ENCODE peak calls at places on chromosomes 2 and 18, in four cellular contexts. One of them, this sample, is unnamed.

GRCh38 chr2:85799215-85799956 is 45.6 kb downstream of the ATOH8 start:
- DNase-seq in trophoblast cell: no peak
- DNase-seq in IMR-90: no peak
- DNase-seq in mesenchymal stem cell: no peak
- DNase-seq in this sample: no peak

GRCh38 chr2:65453916-65454315 is 21.5 kb upstream of the SPRED2 start:
- DNase-seq in IMR-90: peak
- DNase-seq in trophoblast cell: peak
- DNase-seq in mesenchymal stem cell: no peak
- DNase-seq in this sample: no peak

GRCh38 chr2:64018715-64019082 is 529 bp downstream of the VPS54 start:
- DNase-seq in trophoblast cell: peak
- DNase-seq in mesenchymal stem cell: peak
- DNase-seq in IMR-90: no peak
- DNase-seq in this sample: peak

GRCh38 chr2:23487735-23488492 is 102.9 kb downstream of the KLHL29 start:
- DNase-seq in trophoblast cell: peak
- DNase-seq in mesenchymal stem cell: peak
- DNase-seq in IMR-90: peak
- DNase-seq in this sample: no peak

GRCh38 chr2:109631741-109632140 is 17.6 kb downstream of the SOWAHC start:
- DNase-seq in IMR-90: no peak
- DNase-seq in mesenchymal stem cell: no peak
- DNase-seq in trophoblast cell: peak
- DNase-seq in this sample: no peak

GRCh38 chr18:6781179-6781714 is 51.7 kb downstream of the ARHGAP28 start:
- DNase-seq in IMR-90: no peak
- DNase-seq in mesenchymal stem cell: peak
- DNase-seq in trophoblast cell: no peak
- DNase-seq in this sample: peak

GRCh38 chr18:79975985-79976680 is 11.7 kb downstream of the HSBP1L1 start:
- DNase-seq in IMR-90: no peak
- DNase-seq in trophoblast cell: no peak
- DNase-seq in mesenchymal stem cell: no peak
- DNase-seq in this sample: no peak

GRCh38 chr2:130865401-130865800 is 28.7 kb downstream of the ARHGEF4 start:
- DNase-seq in trophoblast cell: no peak
- DNase-seq in IMR-90: no peak
- DNase-seq in mesenchymal stem cell: no peak
- DNase-seq in this sample: peak

GRCh38 chr2:69217333-69218080 is 169.5 kb downstream of the GFPT1 start:
- DNase-seq in trophoblast cell: no peak
- DNase-seq in IMR-90: no peak
- DNase-seq in mesenchymal stem cell: no peak
- DNase-seq in this sample: no peak

DNA sequence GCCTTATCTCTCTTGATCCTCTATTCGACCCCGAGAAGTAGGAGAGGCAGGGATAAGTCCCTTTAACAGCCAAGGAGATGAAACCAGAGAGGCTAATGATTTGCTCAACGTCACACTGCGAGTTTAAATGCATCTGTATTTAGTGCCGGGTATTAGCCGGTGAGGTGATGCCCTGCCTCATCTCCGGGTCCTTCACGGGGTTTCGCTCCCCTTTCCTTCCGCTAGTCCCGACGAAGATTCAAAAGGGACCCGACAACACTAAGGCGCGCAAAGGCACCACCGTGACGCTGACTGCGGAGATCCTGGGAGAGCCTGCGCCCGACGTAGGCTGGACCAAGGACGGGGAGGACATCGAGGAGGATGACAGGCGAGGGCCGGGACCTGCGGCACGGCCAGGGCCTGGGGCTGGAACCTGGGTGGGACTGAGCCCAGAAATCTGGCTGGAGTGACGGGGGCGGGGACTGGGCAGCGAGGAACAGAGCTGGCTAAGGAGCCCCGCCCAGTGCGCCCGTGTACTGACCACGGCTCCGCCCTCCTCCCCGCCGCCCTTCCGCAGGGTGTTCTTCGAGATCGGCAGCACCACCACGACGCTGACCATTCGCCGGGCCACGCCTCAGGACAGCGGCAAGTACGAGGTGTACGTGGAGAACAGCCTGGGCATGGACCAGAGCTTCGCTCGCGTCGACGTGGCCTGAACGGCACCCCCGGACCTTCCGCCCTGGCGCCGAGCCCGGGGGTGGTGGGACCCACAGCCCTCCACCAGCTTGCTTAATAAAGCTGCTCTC is 1.0 kb upstream of the GMPPA start:
- DNase-seq in IMR-90: peak
- DNase-seq in trophoblast cell: peak
- DNase-seq in mesenchymal stem cell: peak
- DNase-seq in this sample: no peak
- H4K8ac ChIP-seq in IMR-90: peak
- H4K8ac ChIP-seq in trophoblast cell: peak
- H4K8ac ChIP-seq in mesenchymal stem cell: peak
- H4K8ac ChIP-seq in this sample: no peak

DNA sequence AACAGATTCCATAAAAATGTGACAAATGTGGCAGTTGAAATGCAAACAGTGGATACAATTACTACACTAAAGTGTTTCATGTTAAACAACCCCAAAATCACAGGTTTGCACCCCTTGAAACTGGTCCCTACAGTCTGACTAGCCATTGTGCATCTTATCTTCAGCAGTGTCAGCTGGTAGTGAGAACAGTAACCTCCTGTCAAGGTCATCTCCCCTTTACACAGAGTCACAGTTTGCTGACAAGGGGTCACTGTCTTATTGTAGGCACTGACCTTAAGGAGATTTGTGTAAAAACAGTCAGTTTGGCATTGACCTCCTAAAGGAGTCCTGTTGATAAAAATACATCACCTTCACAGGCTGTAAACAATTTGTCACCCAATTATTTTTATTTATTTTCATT is 37.3 kb upstream of the TTC21B start:
- DNase-seq in IMR-90: no peak
- DNase-seq in mesenchymal stem cell: no peak
- DNase-seq in trophoblast cell: no peak
- DNase-seq in this sample: no peak
- H4K8ac ChIP-seq in IMR-90: no peak
- H4K8ac ChIP-seq in mesenchymal stem cell: no peak
- H4K8ac ChIP-seq in trophoblast cell: no peak
- H4K8ac ChIP-seq in this sample: no peak

DNA sequence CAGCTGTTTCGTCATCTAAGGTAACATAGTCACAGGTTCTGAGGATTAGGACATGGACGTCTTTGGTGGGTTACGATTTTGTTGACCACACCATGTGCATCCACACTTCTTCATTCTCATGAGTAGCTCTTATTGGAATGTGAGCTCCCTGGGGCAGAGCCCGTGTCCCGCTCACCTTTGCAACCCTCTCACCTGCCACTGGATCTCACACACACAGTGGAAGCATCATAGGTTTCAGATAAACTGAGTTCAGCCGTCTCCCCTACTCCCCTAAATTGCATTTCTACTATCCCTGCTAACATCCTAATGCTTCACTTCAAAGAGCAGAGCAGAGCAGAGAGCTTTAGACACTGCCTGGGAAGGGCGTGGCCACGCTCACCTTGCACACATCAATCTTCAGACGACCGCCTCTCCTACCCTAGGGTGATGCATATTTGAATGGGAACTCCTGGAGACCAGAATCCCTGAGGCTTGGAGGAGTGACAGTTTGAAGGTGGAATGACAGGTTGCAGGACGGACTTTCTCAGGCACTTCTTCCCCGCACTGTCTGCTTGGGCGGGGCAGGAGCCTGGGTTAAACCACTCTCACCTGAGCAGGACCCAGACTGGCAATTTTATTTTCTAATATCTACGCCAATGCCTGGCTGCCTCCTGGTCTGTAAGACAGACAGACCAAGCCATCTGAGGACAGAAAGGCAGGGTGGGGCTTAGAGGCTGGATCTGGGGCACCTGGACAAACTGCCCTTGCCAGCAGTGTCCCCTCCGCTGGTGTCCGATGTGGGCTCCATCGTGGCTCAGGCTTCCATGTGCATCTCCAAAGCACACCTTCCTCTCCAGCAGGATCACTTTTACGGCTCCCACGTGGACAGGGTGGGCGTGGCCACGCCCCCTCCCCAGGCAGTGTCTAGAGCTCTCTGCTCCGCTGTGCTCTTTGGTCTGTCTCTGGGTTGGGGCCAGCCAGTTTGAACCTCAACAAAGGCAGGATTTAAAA is 229.5 kb upstream of the COPS8 start:
- DNase-seq in IMR-90: no peak
- DNase-seq in trophoblast cell: peak
- DNase-seq in mesenchymal stem cell: no peak
- DNase-seq in this sample: peak
- H4K8ac ChIP-seq in IMR-90: no peak
- H4K8ac ChIP-seq in trophoblast cell: peak
- H4K8ac ChIP-seq in mesenchymal stem cell: peak
- H4K8ac ChIP-seq in this sample: no peak

GRCh38 chr2:3460831-3461544 is 58.3 kb downstream of the ADI1 start:
- DNase-seq in trophoblast cell: no peak
- DNase-seq in mesenchymal stem cell: no peak
- DNase-seq in IMR-90: no peak
- DNase-seq in this sample: no peak
- H4K8ac ChIP-seq in trophoblast cell: no peak
- H4K8ac ChIP-seq in mesenchymal stem cell: no peak
- H4K8ac ChIP-seq in IMR-90: no peak
- H4K8ac ChIP-seq in this sample: no peak

GRCh38 chr18:12067671-12068070 is 26.0 kb upstream of the ANKRD62 start:
- DNase-seq in IMR-90: no peak
- DNase-seq in mesenchymal stem cell: no peak
- DNase-seq in trophoblast cell: no peak
- DNase-seq in this sample: no peak
- H4K8ac ChIP-seq in IMR-90: no peak
- H4K8ac ChIP-seq in mesenchymal stem cell: no peak
- H4K8ac ChIP-seq in trophoblast cell: no peak
- H4K8ac ChIP-seq in this sample: no peak

GRCh38 chr2:27378096-27378808 is 2.3 kb downstream of the ZNF513 start:
- DNase-seq in IMR-90: no peak
- DNase-seq in mesenchymal stem cell: no peak
- DNase-seq in trophoblast cell: no peak
- DNase-seq in this sample: no peak
- H4K8ac ChIP-seq in IMR-90: no peak
- H4K8ac ChIP-seq in mesenchymal stem cell: no peak
- H4K8ac ChIP-seq in trophoblast cell: no peak
- H4K8ac ChIP-seq in this sample: no peak

GRCh38 chr18:78548261-78549058 is 431.2 kb upstream of the SALL3 start:
- DNase-seq in mesenchymal stem cell: no peak
- DNase-seq in IMR-90: no peak
- DNase-seq in trophoblast cell: no peak
- DNase-seq in this sample: no peak
- H4K8ac ChIP-seq in mesenchymal stem cell: no peak
- H4K8ac ChIP-seq in IMR-90: no peak
- H4K8ac ChIP-seq in trophoblast cell: no peak
- H4K8ac ChIP-seq in this sample: no peak

GRCh38 chr2:8249191-8249590 is 432.7 kb upstream of the ID2 start:
- DNase-seq in trophoblast cell: no peak
- DNase-seq in IMR-90: no peak
- DNase-seq in mesenchymal stem cell: no peak
- DNase-seq in this sample: no peak
- H4K8ac ChIP-seq in trophoblast cell: no peak
- H4K8ac ChIP-seq in IMR-90: no peak
- H4K8ac ChIP-seq in mesenchymal stem cell: no peak
- H4K8ac ChIP-seq in this sample: no peak

GRCh38 chr2:239674981-239675855 is 274.4 kb upstream of the HDAC4 start:
- DNase-seq in trophoblast cell: no peak
- DNase-seq in IMR-90: no peak
- DNase-seq in mesenchymal stem cell: no peak
- DNase-seq in this sample: no peak
- H4K8ac ChIP-seq in trophoblast cell: no peak
- H4K8ac ChIP-seq in IMR-90: no peak
- H4K8ac ChIP-seq in mesenchymal stem cell: no peak
- H4K8ac ChIP-seq in this sample: no peak

GRCh38 chr2:2933421-2933820 is 444.2 kb downstream of the EIPR1 start:
- DNase-seq in mesenchymal stem cell: no peak
- DNase-seq in trophoblast cell: no peak
- DNase-seq in IMR-90: no peak
- DNase-seq in this sample: no peak

GRCh38 chr2:2934030-2934429 is 443.6 kb downstream of the EIPR1 start:
- DNase-seq in IMR-90: no peak
- DNase-seq in mesenchymal stem cell: no peak
- DNase-seq in trophoblast cell: no peak
- DNase-seq in this sample: no peak

GRCh38 chr2:2932692-2933305 is 444.8 kb downstream of the EIPR1 start:
- DNase-seq in trophoblast cell: no peak
- DNase-seq in IMR-90: no peak
- DNase-seq in mesenchymal stem cell: no peak
- DNase-seq in this sample: no peak

GRCh38 chr2:2938481-2938880 is 439.1 kb downstream of the EIPR1 start:
- DNase-seq in IMR-90: no peak
- DNase-seq in trophoblast cell: no peak
- DNase-seq in mesenchymal stem cell: no peak
- DNase-seq in this sample: no peak

GRCh38 chr2:2935445-2936149 is 442.0 kb downstream of the EIPR1 start:
- DNase-seq in mesenchymal stem cell: no peak
- DNase-seq in IMR-90: no peak
- DNase-seq in trophoblast cell: no peak
- DNase-seq in this sample: no peak
- H4K8ac ChIP-seq in mesenchymal stem cell: no peak
- H4K8ac ChIP-seq in IMR-90: no peak
- H4K8ac ChIP-seq in trophoblast cell: no peak
- H4K8ac ChIP-seq in this sample: no peak

This sample was measured in mesendoderm.